ENCODE peak calls at places on chromosome 18, in ten cellular contexts. U, D, K, I, R, X, F, T, W and O are unnamed samples.

GRCh38 chr18:48918156-48918555 is 32.6 kb downstream of the SMAD7 start:
- DNase-seq in D (no peak), U (no peak), K (no peak), I (no peak), W (peak), R (no peak), X (no peak), T (no peak), F (no peak), O (no peak)

GRCh38 chr18:45449761-45450227 is 165.5 kb upstream of the SLC14A2 start:
- DNase-seq in T (no peak), F (peak), R (no peak), X (peak), K (no peak), D (no peak), W (no peak), U (no peak), I (no peak), O (no peak)

GRCh38 chr18:77911973-77912372 is 662.3 kb downstream of the GALR1 start:
- DNase-seq in T (no peak), U (no peak), K (no peak), F (no peak), X (no peak), W (no peak), D (no peak), R (no peak), I (no peak), O (no peak)

GRCh38 chr18:45588284-45588683 is 27.0 kb upstream of the SLC14A2 start:
- DNase-seq in D (no peak), W (no peak), T (no peak), F (peak), U (peak), R (no peak), X (peak), K (no peak), I (no peak), O (no peak)

GRCh38 chr18:51563401-51563800 is 365.9 kb upstream of the MEX3C start:
- DNase-seq in I (no peak), F (no peak), K (no peak), W (no peak), D (no peak), R (peak), X (no peak), U (no peak), T (no peak), O (no peak)

GRCh38 chr18:58228176-58228575 is 184.2 kb downstream of the NEDD4L start:
- DNase-seq in W (no peak), I (no peak), U (no peak), K (no peak), F (no peak), R (no peak), D (no peak), X (no peak), T (no peak), O (no peak)

GRCh38 chr18:49764032-49764431 is 49.3 kb downstream of the ACAA2 start:
- DNase-seq in X (no peak), I (no peak), F (no peak), T (no peak), D (no peak), K (no peak), W (no peak), U (peak), R (no peak), O (no peak)

GRCh38 chr18:25164837-25165791 is 186.9 kb downstream of the ZNF521 start:
- DNase-seq in K (no peak), U (peak), I (peak), R (no peak), D (no peak), X (peak), F (peak), T (no peak), W (no peak), O (no peak)

GRCh38 chr18:38886852-38887670 is 1321.5 kb upstream of the CELF4 start:
- DNase-seq in X (no peak), T (no peak), I (no peak), U (no peak), D (no peak), W (no peak), R (no peak), K (no peak), F (no peak), O (no peak)

GRCh38 chr18:51278045-51278649 is 80.7 kb upstream of the MEX3C start:
- DNase-seq in T (peak), R (peak), W (no peak), K (no peak), X (peak), U (no peak), D (peak), F (peak), I (peak), O (no peak)

GRCh38 chr18:76822510-76823165 is at the start of gene ZNF236:
- DNase-seq in R (peak), K (no peak), U (peak), X (peak), W (peak), T (peak), F (peak), I (peak), D (no peak), O (peak)

GRCh38 chr18:65352183-65352582 is 398.6 kb upstream of the CDH7 start:
- DNase-seq in K (no peak), W (no peak), T (no peak), D (no peak), U (no peak), X (no peak), F (no peak), R (no peak), I (no peak), O (no peak)

GRCh38 chr18:76553715-76554603 is 58.9 kb upstream of the ZNF516 start:
- DNase-seq in R (no peak), X (no peak), I (peak), U (peak), K (no peak), F (no peak), D (no peak), T (no peak), W (no peak), O (no peak)

GRCh38 chr18:55269632-55270031 is 310.4 kb upstream of the CCDC68 start:
- DNase-seq in D (no peak), R (no peak), U (no peak), I (no peak), F (no peak), T (no peak), K (no peak), X (no peak), W (no peak), O (no peak)

GRCh38 chr18:10020176-10020575 is 106.4 kb downstream of the VAPA start:
- DNase-seq in T (no peak), X (no peak), K (peak), D (no peak), I (no peak), R (no peak), U (no peak), W (no peak), F (no peak), O (no peak)

GRCh38 chr18:29383311-29384273 is 1206.7 kb upstream of the CDH2 start:
- DNase-seq in X (no peak), T (no peak), R (no peak), K (no peak), F (no peak), D (no peak), U (no peak), W (no peak), I (no peak), O (no peak)

GRCh38 chr18:2627821-2628276 is 27.7 kb upstream of the SMCHD1 start:
- DNase-seq in X (no peak), W (no peak), F (no peak), R (no peak), T (no peak), U (no peak), K (no peak), I (peak), D (peak), O (no peak)

GRCh38 chr18:68482815-68483214 is 232.1 kb downstream of the TMX3 start:
- DNase-seq in R (no peak), I (no peak), U (no peak), W (no peak), D (no peak), K (no peak), T (no peak), F (no peak), X (no peak), O (no peak)
- H3K27ac ChIP-seq in R (no peak), I (no peak), U (no peak), W (no peak), D (no peak), K (no peak), T (no peak), F (no peak), X (no peak), O (no peak)

GRCh38 chr18:7066965-7067555 is 50.5 kb downstream of the LAMA1 start:
- DNase-seq in I (no peak), R (no peak), F (no peak), X (no peak), K (no peak), U (no peak), D (no peak), W (no peak), T (no peak), O (no peak)
- H3K27ac ChIP-seq in I (no peak), R (no peak), F (no peak), X (no peak), K (no peak), U (no peak), D (no peak), W (no peak), T (no peak), O (no peak)

GRCh38 chr18:79360933-79361332 is 34.8 kb upstream of the NFATC1 start:
- DNase-seq in K (no peak), W (no peak), T (no peak), X (no peak), F (no peak), I (no peak), U (no peak), R (no peak), D (no peak), O (no peak)
- H3K27ac ChIP-seq in K (no peak), W (no peak), T (no peak), X (no peak), F (no peak), I (no peak), U (peak), R (no peak), D (no peak), O (no peak)

GRCh38 chr18:27713037-27713726 is 463.7 kb downstream of the CDH2 start:
- DNase-seq in U (no peak), F (no peak), I (no peak), R (peak), X (no peak), T (no peak), D (no peak), K (no peak), W (no peak), O (no peak)
- H3K27ac ChIP-seq in U (no peak), F (no peak), I (no peak), R (peak), X (no peak), T (no peak), D (no peak), K (no peak), W (no peak), O (no peak)